ENCODE peak calls at places on chromosomes 2 and 18, in eight cellular contexts. P is pons; J is esophagus muscularis mucosa; Y is cardiac muscle cell; I is T-helper 2 cell; Z is MG63; C is stimulated activated CD4-positive, alpha-beta T cell treated with anti-CD3 and anti-CD28 coated beads, Interleukin-12 subunit alpha, Interleukin-12 subunit beta, amount 100 ng/mL, for 4 hours; D is sigmoid colon. G is an unnamed sample.
A peak's percentile ranks its signal among the peaks of the same experiment; 100 is the strongest.

GRCh38 chr2:224869601-224870000 is 153.4 kb upstream of the CCDC195 start:
- DNase-seq in P (peak; percentile 32), J (no peak), Y (peak; percentile 83), I (no peak), Z (peak; percentile 64), C (no peak), D (no peak), G (no peak)

GRCh38 chr2:233836359-233836758 is 18.0 kb downstream of the HJURP start:
- DNase-seq in P (no peak), J (no peak), Y (no peak), I (no peak), Z (no peak), C (no peak), D (no peak), G (no peak)

GRCh38 chr2:181648478-181649155 is 8.3 kb downstream of the CERKL start:
- DNase-seq in P (no peak), J (no peak), Y (no peak), I (no peak), Z (no peak), C (no peak), D (no peak), G (no peak)

GRCh38 chr2:158395166-158395565 is 61.4 kb downstream of the CCDC148 start:
- DNase-seq in P (no peak), J (no peak), Y (no peak), I (no peak), Z (peak; percentile 9), C (no peak), D (no peak), G (no peak)

GRCh38 chr2:151251012-151251411 is 10.7 kb downstream of the RBM43 start:
- DNase-seq in P (no peak), J (no peak), Y (peak; percentile 92), I (no peak), Z (no peak), C (no peak), D (no peak), G (no peak)

GRCh38 chr2:38591152-38591551 is 11.6 kb downstream of the HNRNPLL start:
- DNase-seq in P (no peak), J (no peak), Y (no peak), I (no peak), Z (no peak), C (no peak), D (no peak), G (no peak)

GRCh38 chr18:59691046-59691395 is 6.2 kb downstream of the CCBE1 start:
- DNase-seq in P (no peak), J (no peak), Y (peak; percentile 49), I (no peak), Z (no peak), C (no peak), D (no peak), G (peak; percentile 43)

GRCh38 chr2:200742426-200742825 is 69.3 kb upstream of the BZW1 start:
- DNase-seq in P (no peak), J (no peak), Y (peak; percentile 81), I (no peak), Z (peak; percentile 76), C (no peak), D (peak; percentile 78), G (no peak)

GRCh38 chr2:20094955-20095354 is 43.5 kb upstream of the LAPTM4A start:
- DNase-seq in P (no peak), J (no peak), Y (no peak), I (no peak), Z (no peak), C (no peak), D (no peak), G (no peak)

GRCh38 chr2:3291113-3291512 is 86.5 kb downstream of the EIPR1 start:
- DNase-seq in P (no peak), J (no peak), Y (no peak), I (no peak), Z (no peak), C (no peak), D (peak; percentile 30), G (no peak)

GRCh38 chr18:11523809-11524208 is 85.6 kb upstream of the SLC35G4 start:
- DNase-seq in P (no peak), J (no peak), Y (no peak), I (no peak), Z (no peak), C (no peak), D (no peak), G (no peak)

GRCh38 chr18:8797206-8797605 is 91.8 kb downstream of the MTCL1 start:
- DNase-seq in P (peak; percentile 86), J (no peak), Y (no peak), I (no peak), Z (peak; percentile 71), C (no peak), D (no peak), G (peak; percentile 62)

GRCh38 chr18:25921677-25922421 is 168.6 kb downstream of the SS18 start:
- DNase-seq in P (no peak), J (no peak), Y (peak; percentile 35), I (peak; percentile 3), Z (no peak), C (peak; percentile 5), D (no peak), G (peak; percentile 27)

GRCh38 chr2:3725002-3725401 is 21.6 kb downstream of the DCDC2C start:
- DNase-seq in P (no peak), J (no peak), Y (no peak), I (no peak), Z (no peak), C (no peak), D (no peak), G (no peak)

GRCh38 chr2:236776695-236777251 is 207.1 kb downstream of the ACKR3 start:
- DNase-seq in P (no peak), J (no peak), Y (peak; percentile 74), I (no peak), Z (peak; percentile 78), C (no peak), D (no peak), G (no peak)

GRCh38 chr18:63237486-63237885 is 82.1 kb downstream of the BCL2 start:
- DNase-seq in P (no peak), J (no peak), Y (peak; percentile 83), I (no peak), Z (peak; percentile 31), C (no peak), D (no peak), G (no peak)

GRCh38 chr2:32864761-32865160 is 82.0 kb upstream of the LTBP1 start:
- DNase-seq in P (no peak), J (no peak), Y (peak; percentile 52), I (no peak), Z (peak; percentile 73), C (no peak), D (no peak), G (no peak)

GRCh38 chr18:32443356-32443755 is 27.3 kb downstream of the GAREM1 start:
- DNase-seq in P (no peak), J (no peak), Y (no peak), I (no peak), Z (no peak), C (no peak), D (no peak), G (no peak)

GRCh38 chr2:12169721-12170120 is 423.3 kb downstream of the LPIN1 start:
- DNase-seq in P (peak; percentile 42), J (no peak), Y (peak; percentile 93), I (no peak), Z (peak; percentile 95), C (no peak), D (peak; percentile 74), G (no peak)

GRCh38 chr18:62102221-62102620 is 84.6 kb downstream of the PIGN start:
- DNase-seq in P (no peak), J (no peak), Y (no peak), I (no peak), Z (no peak), C (no peak), D (no peak), G (no peak)

GRCh38 chr18:65235966-65236634 is 514.7 kb upstream of the CDH7 start:
- DNase-seq in P (no peak), J (no peak), Y (no peak), I (no peak), Z (no peak), C (no peak), D (no peak), G (no peak)

GRCh38 chr2:52861606-52862005 is 906.0 kb upstream of the CHAC2 start:
- DNase-seq in P (no peak), J (no peak), Y (no peak), I (no peak), Z (no peak), C (no peak), D (no peak), G (no peak)

GRCh38 chr18:9854801-9855676 is 30.7 kb upstream of the TXNDC2 start:
- DNase-seq in P (peak; percentile 23), J (no peak), Y (peak; percentile 40), I (no peak), Z (no peak), C (no peak), D (peak; percentile 87), G (no peak)

GRCh38 chr2:240819404-240820013 is 510 bp downstream of the KIF1A start:
- DNase-seq in P (no peak), J (no peak), Y (no peak), I (no peak), Z (no peak), C (no peak), D (no peak), G (no peak)

GRCh38 chr18:57898506-57899124 is 95.5 kb upstream of the ATP8B1 start:
- DNase-seq in P (no peak), J (no peak), Y (peak; percentile 56), I (no peak), Z (peak; percentile 66), C (no peak), D (no peak), G (no peak)

GRCh38 chr2:162118166-162119031 is 33.6 kb downstream of the GCG start:
- DNase-seq in P (peak; percentile 46), J (no peak), Y (peak; percentile 64), I (no peak), Z (peak; percentile 67), C (no peak), D (peak; percentile 69), G (no peak)

GRCh38 chr2:162833345-162833744 is 5.2 kb downstream of the KCNH7 start:
- DNase-seq in P (no peak), J (no peak), Y (no peak), I (no peak), Z (no peak), C (no peak), D (no peak), G (no peak)

GRCh38 chr2:55992465-55992864 is 68.9 kb upstream of the EFEMP1 start:
- DNase-seq in P (no peak), J (no peak), Y (peak; percentile 99), I (no peak), Z (peak; percentile 91), C (no peak), D (no peak), G (no peak)

G was measured in mucosa of descending colon.